ENCODE peak calls at places on chromosomes 6 and 20, in nine cellular contexts. V is mammary epithelial cell; W is effector memory CD4-positive, alpha-beta T cell; P is neural progenitor cell; S is psoas muscle; M is stomach; X is heart right ventricle; H is heart left ventricle; F is astrocyte. G is an unnamed sample.

GRCh38 chr6:170253226-170253909 is 37.5 kb downstream of the DLL1 start:
- DNase-seq in F (no peak), S (no peak), X (no peak), H (no peak), W (no peak), M (no peak), V (no peak), P (no peak), G (no peak)

GRCh38 chr6:34149831-34150400 is 4.0 kb upstream of the GRM4 start:
- DNase-seq in S (no peak), M (no peak), X (no peak), V (no peak), W (no peak), H (peak), F (no peak), P (peak), G (no peak)

GRCh38 chr20:22545045-22545444 is 39.3 kb downstream of the FOXA2 start:
- DNase-seq in W (no peak), V (no peak), X (no peak), H (no peak), M (no peak), S (no peak), P (no peak), F (no peak), G (no peak)

GRCh38 chr6:29655658-29656057 is 1.2 kb upstream of the MOG start:
- DNase-seq in P (no peak), V (no peak), S (no peak), W (no peak), H (no peak), M (no peak), F (no peak), X (no peak), G (no peak)

GRCh38 chr6:88860310-88860709 is 103.1 kb downstream of the RNGTT start:
- DNase-seq in W (no peak), P (no peak), S (no peak), X (no peak), H (no peak), F (no peak), M (no peak), V (no peak), G (no peak)

GRCh38 chr6:72260489-72260888 is 361.4 kb upstream of the KCNQ5 start:
- DNase-seq in S (no peak), W (no peak), P (no peak), M (no peak), V (no peak), F (peak), X (no peak), H (no peak), G (no peak)

GRCh38 chr20:41135187-41135887 is 2.0 kb upstream of the PLCG1 start:
- DNase-seq in H (peak), X (peak), M (peak), V (peak), W (peak), S (no peak), F (no peak), P (peak), G (no peak)

GRCh38 chr6:32244946-32245398 is 21.1 kb upstream of the NOTCH4 start:
- DNase-seq in S (peak), M (peak), X (peak), P (peak), F (peak), H (peak), W (peak), V (peak), G (no peak)

GRCh38 chr6:100155141-100155540 is 161.1 kb upstream of the MCHR2 start:
- DNase-seq in H (no peak), V (no peak), S (no peak), X (no peak), M (no peak), W (no peak), P (no peak), F (no peak), G (no peak)

DNA sequence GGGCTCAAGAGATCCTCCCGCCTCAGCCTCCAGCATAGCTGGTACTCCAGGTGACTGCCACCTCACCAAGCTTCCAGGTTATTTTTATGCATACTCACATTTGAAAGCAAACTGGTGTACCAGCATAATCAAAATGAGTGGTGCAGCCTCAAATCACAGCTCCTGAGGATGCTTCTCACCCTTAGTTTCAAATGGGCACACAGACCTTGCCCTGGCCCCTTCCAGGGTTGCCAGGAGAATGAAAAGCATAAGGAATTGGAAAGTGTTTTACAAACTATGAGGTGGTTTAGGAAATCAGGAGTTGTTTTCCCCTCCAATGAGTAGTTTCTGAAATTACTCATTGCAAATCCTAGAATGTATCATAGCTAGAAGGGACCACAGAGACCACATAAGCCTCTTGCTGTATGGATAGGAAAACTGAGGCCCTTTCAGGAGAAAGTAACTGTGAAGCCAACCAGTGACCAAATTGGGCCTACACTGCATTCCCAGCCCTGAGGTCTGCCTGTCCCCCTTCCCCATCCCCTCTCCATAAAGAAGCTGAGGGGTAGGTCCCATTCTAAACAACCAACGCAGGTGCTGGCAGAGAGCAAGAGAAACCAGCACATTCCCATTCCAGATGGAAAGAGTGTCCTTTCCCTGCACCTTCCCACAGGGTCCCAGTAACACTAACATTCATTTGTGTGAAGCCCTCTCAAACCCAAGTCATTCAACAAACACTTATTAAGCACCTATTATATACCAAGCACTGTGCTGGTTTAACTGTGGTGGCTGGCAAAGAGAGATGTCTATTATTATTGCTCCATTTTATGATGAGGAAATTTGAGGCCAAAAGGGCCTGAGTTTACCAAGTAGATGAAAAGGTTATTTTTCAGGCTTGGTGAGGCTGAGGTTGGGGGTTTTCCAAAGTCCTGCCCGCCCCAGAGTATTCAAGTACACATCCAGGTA is 2.1 kb upstream of the E2F1 start:
- DNase-seq in X (no peak), H (no peak), M (no peak), P (no peak), F (no peak), S (no peak), W (no peak), V (no peak), G (no peak)
- H3K27ac ChIP-seq in X (no peak), H (no peak), M (peak), P (no peak), F (no peak), S (no peak), W (peak), V (no peak), G (no peak)

GRCh38 chr20:25049261-25050060 is 8.5 kb downstream of the ACSS1 start:
- DNase-seq in V (no peak), M (peak), P (no peak), W (no peak), F (no peak), H (no peak), X (no peak), S (no peak), G (no peak)

GRCh38 chr20:25050082-25050481 is 7.9 kb downstream of the ACSS1 start:
- DNase-seq in V (no peak), X (no peak), M (peak), S (no peak), F (no peak), P (no peak), H (no peak), W (no peak), G (no peak)

GRCh38 chr20:25051386-25052155 is 6.4 kb downstream of the ACSS1 start:
- DNase-seq in F (no peak), V (no peak), W (no peak), S (no peak), M (peak), H (no peak), X (no peak), P (no peak), G (no peak)

GRCh38 chr20:25052255-25053206 is 5.4 kb downstream of the ACSS1 start:
- DNase-seq in V (no peak), S (no peak), H (no peak), M (peak), P (no peak), F (peak), W (no peak), X (no peak), G (no peak)

GRCh38 chr20:25050501-25051350 is 7.2 kb downstream of the ACSS1 start:
- DNase-seq in H (no peak), X (no peak), W (no peak), P (no peak), V (no peak), M (peak), S (no peak), F (no peak), G (no peak)
- H3K27ac ChIP-seq in H (peak), X (peak), W (no peak), P (no peak), V (no peak), M (peak), S (peak), F (no peak), G (no peak)

DNA sequence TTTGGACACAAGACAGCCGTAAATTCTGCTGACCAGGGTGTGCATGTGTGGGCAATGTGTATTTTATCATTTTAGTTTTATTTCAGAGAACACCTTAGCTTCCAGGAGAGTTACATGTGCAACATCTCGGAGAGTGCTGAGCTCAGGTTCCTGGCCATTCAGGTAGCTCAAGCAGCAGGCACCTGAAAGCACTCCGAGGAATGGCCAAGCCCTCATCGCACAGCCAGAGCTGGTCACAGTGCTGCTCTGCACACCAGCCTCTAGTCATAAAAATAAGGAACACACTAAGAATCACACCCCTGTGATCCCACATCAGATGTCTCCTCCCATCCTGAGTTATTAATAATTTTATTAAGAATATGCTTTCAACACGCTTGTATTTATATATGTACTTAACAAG is 36.2 kb upstream of the IRF4 start:
- DNase-seq in F (no peak), M (no peak), P (no peak), W (no peak), X (no peak), V (no peak), S (no peak), H (no peak), G (no peak)
- H3K27ac ChIP-seq in F (no peak), M (no peak), P (no peak), W (no peak), X (no peak), V (no peak), S (no peak), H (no peak), G (no peak)

GRCh38 chr6:117494283-117494682 is 11.8 kb downstream of the DCBLD1 start:
- DNase-seq in V (no peak), S (no peak), F (no peak), H (no peak), P (no peak), M (no peak), X (no peak), W (no peak), G (no peak)
- H3K27ac ChIP-seq in V (peak), S (no peak), F (peak), H (peak), P (no peak), M (peak), X (peak), W (no peak), G (peak)

GRCh38 chr20:50725722-50726000 is 5.7 kb upstream of the PARD6B start:
- DNase-seq in X (no peak), M (no peak), H (no peak), W (no peak), S (no peak), P (no peak), F (no peak), V (no peak), G (no peak)
- H3K27ac ChIP-seq in X (no peak), M (peak), H (no peak), W (no peak), S (no peak), P (peak), F (peak), V (peak), G (peak)

GRCh38 chr6:157537518-157537917 is 156.5 kb downstream of the ZDHHC14 start:
- DNase-seq in W (no peak), S (no peak), M (no peak), H (no peak), V (no peak), F (no peak), X (no peak), P (no peak), G (no peak)
- H3K27ac ChIP-seq in W (no peak), S (peak), M (no peak), H (no peak), V (no peak), F (no peak), X (no peak), P (no peak), G (no peak)

DNA sequence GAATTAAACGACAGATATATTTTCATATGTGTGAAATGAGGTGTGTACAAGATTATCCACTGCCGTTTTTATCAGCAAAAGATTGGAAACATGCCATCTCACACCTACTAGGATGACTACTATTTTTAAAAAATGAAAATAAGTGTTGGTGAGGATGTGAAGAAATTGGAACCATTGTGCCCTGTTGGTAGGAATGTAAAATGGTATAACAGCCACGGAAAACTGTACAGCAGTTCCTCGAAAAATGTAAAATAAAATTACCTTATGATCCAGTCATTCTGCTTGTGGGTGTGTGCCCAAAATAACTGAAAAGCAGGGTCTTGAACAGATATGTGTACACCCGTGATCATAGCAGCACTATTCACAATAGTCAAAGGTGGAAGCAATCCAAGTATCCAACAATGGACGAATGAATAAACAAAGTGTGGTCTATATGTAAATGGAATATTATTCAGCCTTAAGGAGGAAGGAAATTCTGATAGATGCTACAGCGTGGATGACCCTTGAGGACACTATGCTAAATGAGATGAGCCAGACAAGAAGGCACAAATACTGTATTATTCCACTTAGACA is 27.0 kb upstream of the CCN5 start:
- DNase-seq in W (no peak), V (no peak), H (no peak), S (no peak), F (no peak), M (no peak), X (no peak), P (no peak), G (no peak)
- H3K27ac ChIP-seq in W (no peak), V (no peak), H (no peak), S (no peak), F (no peak), M (no peak), X (no peak), P (no peak), G (no peak)

GRCh38 chr6:42339991-42340401 is 111.7 kb downstream of the TRERF1 start:
- DNase-seq in P (no peak), H (no peak), S (no peak), V (peak), F (no peak), M (no peak), X (no peak), W (no peak), G (peak)
- H3K27ac ChIP-seq in P (no peak), H (no peak), S (no peak), V (peak), F (peak), M (no peak), X (no peak), W (no peak), G (peak)

GRCh38 chr20:62470459-62470858 is 5.3 kb downstream of the GATA5 start:
- DNase-seq in M (peak), F (no peak), W (no peak), X (no peak), P (no peak), H (no peak), V (no peak), S (no peak), G (no peak)
- H3K27ac ChIP-seq in M (no peak), F (no peak), W (no peak), X (no peak), P (no peak), H (no peak), V (no peak), S (no peak), G (no peak)

GRCh38 chr20:24650091-24650490 is 180.7 kb downstream of the SYNDIG1 start:
- DNase-seq in V (no peak), H (no peak), F (peak), P (no peak), W (no peak), M (no peak), X (no peak), S (no peak), G (no peak)
- H3K27ac ChIP-seq in V (no peak), H (no peak), F (no peak), P (no peak), W (no peak), M (no peak), X (no peak), S (no peak), G (no peak)

G was measured in epithelial cell of prostate.